ENCODE peak calls at places on chromosome 10, in seven cellular contexts. N is mesenchymal stem cell, V is H9, B is neuronal stem cell, X is mesendoderm, U is H1, O is trophoblast cell. Q is an unnamed sample.

GRCh38 chr10:103493362-103493871 is at the start of gene NEURL1:
- DNase-seq in N (no peak), V (peak), B (peak), X (peak), U (peak), O (peak), Q (no peak)

GRCh38 chr10:116668018-116668417 is 47.3 kb downstream of the PNLIPRP2 start:
- DNase-seq in N (no peak), V (no peak), B (no peak), X (no peak), U (peak), O (no peak), Q (no peak)

GRCh38 chr10:59138052-59138451 is 38.4 kb upstream of the PHYHIPL start:
- DNase-seq in N (no peak), V (peak), B (no peak), X (no peak), U (no peak), O (peak), Q (no peak)

GRCh38 chr10:100469756-100470155 is 6.9 kb downstream of the WNT8B start:
- DNase-seq in N (no peak), V (no peak), B (no peak), X (no peak), U (no peak), O (peak), Q (no peak)

GRCh38 chr10:61628875-61629513 is 33.7 kb upstream of the CABCOCO1 start:
- DNase-seq in N (peak), V (no peak), B (no peak), X (peak), U (no peak), O (peak), Q (peak)

GRCh38 chr10:118754132-118754555 is 626 bp downstream of the CACUL1 start:
- DNase-seq in N (peak), V (peak), B (peak), X (peak), U (peak), O (no peak), Q (no peak)

GRCh38 chr10:5956146-5956914 is 21.0 kb downstream of the IL15RA start:
- DNase-seq in N (no peak), V (no peak), B (no peak), X (no peak), U (no peak), O (no peak), Q (no peak)

GRCh38 chr10:95601116-95601719 is 40.0 kb upstream of the SORBS1 start:
- DNase-seq in N (peak), V (peak), B (peak), X (peak), U (peak), O (peak), Q (peak)

GRCh38 chr10:119268871-119269506 is 61.6 kb downstream of the GRK5 start:
- DNase-seq in N (peak), V (no peak), B (no peak), X (no peak), U (no peak), O (no peak), Q (peak)

GRCh38 chr10:54613162-54613561 is 187.9 kb downstream of the PCDH15 start:
- DNase-seq in N (no peak), V (no peak), B (no peak), X (no peak), U (no peak), O (no peak), Q (no peak)

GRCh38 chr10:30639946-30640786 is 10.6 kb upstream of the LYZL2 start:
- DNase-seq in N (peak), V (no peak), B (peak), X (peak), U (no peak), O (no peak), Q (peak)

GRCh38 chr10:73217628-73218027 is 29.4 kb downstream of the DNAJC9 start:
- DNase-seq in N (no peak), V (no peak), B (no peak), X (no peak), U (no peak), O (no peak), Q (no peak)

GRCh38 chr10:125633517-125633999 is 49.4 kb downstream of the TEX36 start:
- DNase-seq in N (no peak), V (no peak), B (no peak), X (no peak), U (no peak), O (no peak), Q (no peak)

GRCh38 chr10:13939391-13939790 is 352.6 kb downstream of the PRPF18 start:
- DNase-seq in N (no peak), V (no peak), B (no peak), X (no peak), U (no peak), O (no peak), Q (peak)

GRCh38 chr10:120979435-120980315 is 128.5 kb downstream of the WDR11 start:
- DNase-seq in N (peak), V (peak), B (peak), X (peak), U (peak), O (peak), Q (no peak)

GRCh38 chr10:107548301-107548700 is 383.8 kb upstream of the SORCS1 start:
- DNase-seq in N (no peak), V (peak), B (no peak), X (peak), U (no peak), O (no peak), Q (no peak)

GRCh38 chr10:123990889-123991288 is 99.3 kb upstream of the CPXM2 start:
- DNase-seq in N (no peak), V (no peak), B (no peak), X (no peak), U (no peak), O (no peak), Q (no peak)

GRCh38 chr10:69466689-69467088 is 15.4 kb downstream of the TSPAN15 start:
- DNase-seq in N (no peak), V (no peak), B (no peak), X (no peak), U (no peak), O (no peak), Q (no peak)

GRCh38 chr10:97539523-97540200 is 32.9 kb upstream of the ANKRD2 start:
- DNase-seq in N (peak), V (peak), B (no peak), X (peak), U (peak), O (peak), Q (peak)

GRCh38 chr10:129963831-129964501 is at the start of gene EBF3:
- DNase-seq in N (peak), V (peak), B (peak), X (peak), U (peak), O (peak), Q (peak)

GRCh38 chr10:124093076-124093773 is at the start of gene CHST15:
- DNase-seq in N (peak), V (peak), B (peak), X (peak), U (peak), O (no peak), Q (no peak)

GRCh38 chr10:17655567-17656146 is 11.7 kb downstream of the STAM start:
- DNase-seq in N (peak), V (no peak), B (no peak), X (peak), U (no peak), O (peak), Q (no peak)

GRCh38 chr10:71435571-71436267 is 39.0 kb downstream of the CDH23 start:
- DNase-seq in N (no peak), V (peak), B (no peak), X (no peak), U (peak), O (no peak), Q (no peak)
- H3K23ac ChIP-seq in N (no peak), V (no peak), B (no peak), X (no peak), U (no peak), O (no peak), Q (no peak)

DNA sequence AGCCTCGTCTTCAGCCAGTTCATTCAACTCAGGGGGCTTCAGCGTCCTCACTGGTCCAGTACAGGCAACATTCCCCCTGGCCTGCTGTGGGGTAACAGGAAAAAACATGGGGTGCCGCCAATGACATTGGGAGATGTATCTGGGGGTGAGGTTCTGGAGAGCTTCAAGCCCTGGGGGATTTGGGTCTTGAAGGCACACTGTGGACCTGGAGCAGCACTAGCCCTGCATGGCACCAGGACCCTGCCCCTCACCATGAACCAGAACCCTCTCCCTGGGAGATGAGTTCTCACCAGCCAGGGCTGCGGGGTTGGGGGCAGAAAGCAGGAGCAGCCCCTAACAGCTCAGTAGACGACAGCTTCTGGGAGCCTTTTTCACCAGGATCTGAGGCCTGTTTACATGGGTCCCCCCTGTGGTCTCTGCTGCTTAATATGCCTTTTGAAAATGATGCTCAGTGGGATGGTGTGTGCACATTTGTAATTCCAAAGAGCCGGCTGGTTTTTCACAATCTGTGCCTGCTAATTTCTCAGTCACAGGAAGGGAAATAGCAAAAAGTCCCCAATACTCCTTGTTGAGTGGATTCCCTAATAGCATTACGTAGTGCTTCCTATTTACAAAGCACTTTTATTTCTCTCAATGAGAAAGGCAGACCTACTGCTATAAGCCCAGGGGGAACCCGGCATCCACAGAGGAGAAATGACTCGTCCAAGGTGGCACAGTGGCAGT is 509.5 kb downstream of the RPS24 start:
- DNase-seq in N (no peak), V (no peak), B (no peak), X (no peak), U (no peak), O (no peak), Q (no peak)
- H2BK120ac ChIP-seq in N (no peak), V (no peak), B (no peak), X (no peak), U (no peak), O (no peak), Q (peak)

GRCh38 chr10:29600067-29600466 is 34.7 kb downstream of the SVIL start:
- DNase-seq in N (no peak), V (no peak), B (no peak), X (no peak), U (no peak), O (peak), Q (peak)
- H3K23ac ChIP-seq in N (no peak), V (no peak), B (no peak), X (no peak), U (no peak), O (no peak), Q (no peak)

GRCh38 chr10:68125770-68126169 is 16.5 kb downstream of the MYPN start:
- DNase-seq in N (peak), V (no peak), B (no peak), X (no peak), U (no peak), O (peak), Q (no peak)
- H2BK120ac ChIP-seq in N (no peak), V (no peak), B (no peak), X (no peak), U (no peak), O (no peak), Q (no peak)

Q was measured in IMR-90.